ENCODE peak calls at places on chromosome 9, in ten cellular contexts. One of them, this sample, is unnamed.
A peak's percentile ranks its signal among the peaks of the same experiment; 100 is the strongest.

GRCh38 chr9:106307670-106308069 is 555.3 kb upstream of the ZNF462 start:
- DNase-seq in left ventricle myocardium inferior: no peak
- DNase-seq in B cell: no peak
- DNase-seq in SK-N-SH: no peak
- DNase-seq in lower leg skin: no peak
- DNase-seq in choroid plexus epithelial cell: no peak
- DNase-seq in AG09309: no peak
- DNase-seq in natural killer cell: no peak
- DNase-seq in GM13976: no peak
- DNase-seq in Calu3: no peak
- DNase-seq in this sample: no peak

GRCh38 chr9:101478906-101479305 is 43.3 kb upstream of the ALDOB start:
- DNase-seq in left ventricle myocardium inferior: no peak
- DNase-seq in B cell: no peak
- DNase-seq in SK-N-SH: no peak
- DNase-seq in lower leg skin: peak; percentile 37
- DNase-seq in choroid plexus epithelial cell: no peak
- DNase-seq in AG09309: no peak
- DNase-seq in natural killer cell: no peak
- DNase-seq in GM13976: no peak
- DNase-seq in Calu3: no peak
- DNase-seq in this sample: no peak

GRCh38 chr9:34377402-34377741 is 674 bp upstream of the MYORG start:
- DNase-seq in left ventricle myocardium inferior: no peak
- DNase-seq in B cell: peak; percentile 10
- DNase-seq in SK-N-SH: peak; percentile 40
- DNase-seq in lower leg skin: no peak
- DNase-seq in choroid plexus epithelial cell: peak; percentile 14
- DNase-seq in AG09309: no peak
- DNase-seq in natural killer cell: no peak
- DNase-seq in GM13976: no peak
- DNase-seq in Calu3: peak; percentile 17
- DNase-seq in this sample: no peak

GRCh38 chr9:87766697-87767096 is 40.8 kb downstream of the CTSL start:
- DNase-seq in left ventricle myocardium inferior: no peak
- DNase-seq in B cell: no peak
- DNase-seq in SK-N-SH: no peak
- DNase-seq in lower leg skin: no peak
- DNase-seq in choroid plexus epithelial cell: no peak
- DNase-seq in AG09309: no peak
- DNase-seq in natural killer cell: no peak
- DNase-seq in GM13976: no peak
- DNase-seq in Calu3: peak; percentile 71
- DNase-seq in this sample: no peak

GRCh38 chr9:134768332-134769083 is 112.1 kb upstream of the FCN2 start:
- DNase-seq in left ventricle myocardium inferior: peak; percentile 63
- DNase-seq in B cell: no peak
- DNase-seq in SK-N-SH: no peak
- DNase-seq in lower leg skin: no peak
- DNase-seq in choroid plexus epithelial cell: no peak
- DNase-seq in AG09309: no peak
- DNase-seq in natural killer cell: no peak
- DNase-seq in GM13976: no peak
- DNase-seq in Calu3: no peak
- DNase-seq in this sample: no peak

GRCh38 chr9:79127661-79128060 is 444.1 kb upstream of the TLE4 start:
- DNase-seq in left ventricle myocardium inferior: no peak
- DNase-seq in B cell: no peak
- DNase-seq in SK-N-SH: no peak
- DNase-seq in lower leg skin: no peak
- DNase-seq in choroid plexus epithelial cell: no peak
- DNase-seq in AG09309: peak; percentile 63
- DNase-seq in natural killer cell: no peak
- DNase-seq in GM13976: no peak
- DNase-seq in Calu3: no peak
- DNase-seq in this sample: no peak

GRCh38 chr9:89367281-89367680 is 49.0 kb downstream of the SECISBP2 start:
- DNase-seq in left ventricle myocardium inferior: no peak
- DNase-seq in B cell: no peak
- DNase-seq in SK-N-SH: no peak
- DNase-seq in lower leg skin: no peak
- DNase-seq in choroid plexus epithelial cell: no peak
- DNase-seq in AG09309: no peak
- DNase-seq in natural killer cell: no peak
- DNase-seq in GM13976: no peak
- DNase-seq in Calu3: no peak
- DNase-seq in this sample: no peak

GRCh38 chr9:77707696-77708095 is 59.6 kb upstream of the GNA14 start:
- DNase-seq in left ventricle myocardium inferior: peak; percentile 51
- DNase-seq in B cell: no peak
- DNase-seq in SK-N-SH: no peak
- DNase-seq in lower leg skin: peak; percentile 85
- DNase-seq in choroid plexus epithelial cell: peak; percentile 99
- DNase-seq in AG09309: peak; percentile 95
- DNase-seq in natural killer cell: no peak
- DNase-seq in GM13976: no peak
- DNase-seq in Calu3: peak; percentile 64
- DNase-seq in this sample: no peak

GRCh38 chr9:135584371-135584770 is 22.8 kb downstream of the PAEP start:
- DNase-seq in left ventricle myocardium inferior: no peak
- DNase-seq in B cell: no peak
- DNase-seq in SK-N-SH: no peak
- DNase-seq in lower leg skin: no peak
- DNase-seq in choroid plexus epithelial cell: no peak
- DNase-seq in AG09309: no peak
- DNase-seq in natural killer cell: no peak
- DNase-seq in GM13976: peak; percentile 26
- DNase-seq in Calu3: no peak
- DNase-seq in this sample: peak; percentile 13

GRCh38 chr9:34547960-34548603 is 25.3 kb upstream of the ENHO start:
- DNase-seq in left ventricle myocardium inferior: peak; percentile 70
- DNase-seq in B cell: peak; percentile 59
- DNase-seq in SK-N-SH: peak; percentile 93
- DNase-seq in lower leg skin: peak; percentile 52
- DNase-seq in choroid plexus epithelial cell: peak; percentile 71
- DNase-seq in AG09309: peak; percentile 8
- DNase-seq in natural killer cell: no peak
- DNase-seq in GM13976: peak; percentile 77
- DNase-seq in Calu3: peak; percentile 71
- DNase-seq in this sample: peak; percentile 55

GRCh38 chr9:76962732-76963131 is 56.7 kb upstream of the FOXB2 start:
- DNase-seq in left ventricle myocardium inferior: no peak
- DNase-seq in B cell: no peak
- DNase-seq in SK-N-SH: no peak
- DNase-seq in lower leg skin: no peak
- DNase-seq in choroid plexus epithelial cell: no peak
- DNase-seq in AG09309: no peak
- DNase-seq in natural killer cell: no peak
- DNase-seq in GM13976: no peak
- DNase-seq in Calu3: no peak
- DNase-seq in this sample: no peak

GRCh38 chr9:124852121-124852828 is 985 bp upstream of the WDR38 start:
- DNase-seq in left ventricle myocardium inferior: peak; percentile 66
- DNase-seq in B cell: peak; percentile 23
- DNase-seq in SK-N-SH: peak; percentile 14
- DNase-seq in lower leg skin: no peak
- DNase-seq in choroid plexus epithelial cell: no peak
- DNase-seq in AG09309: no peak
- DNase-seq in natural killer cell: no peak
- DNase-seq in GM13976: no peak
- DNase-seq in Calu3: no peak
- DNase-seq in this sample: no peak

DNA sequence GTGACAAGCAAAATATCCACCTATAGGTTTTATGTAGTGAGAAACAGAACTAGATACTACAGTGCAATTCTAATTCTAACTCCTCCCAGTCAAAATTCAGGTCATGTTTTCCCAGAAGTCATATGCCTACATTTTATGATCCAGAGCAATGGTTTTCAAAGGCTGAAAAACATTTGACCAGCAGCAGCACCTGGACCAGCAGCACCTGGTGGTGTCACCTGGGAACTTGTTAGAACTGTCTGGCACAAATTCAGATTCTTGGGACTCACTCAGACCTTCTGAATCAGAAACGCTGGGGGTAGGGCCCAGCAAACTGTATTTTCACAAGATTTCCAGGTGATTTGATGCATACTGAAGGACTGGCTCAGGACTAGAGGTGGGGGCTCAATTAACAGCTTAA is 367.7 kb upstream of the RFX3 start:
- DNase-seq in left ventricle myocardium inferior: no peak
- DNase-seq in B cell: no peak
- DNase-seq in SK-N-SH: no peak
- DNase-seq in lower leg skin: no peak
- DNase-seq in choroid plexus epithelial cell: no peak
- DNase-seq in AG09309: no peak
- DNase-seq in natural killer cell: no peak
- DNase-seq in GM13976: no peak
- DNase-seq in Calu3: no peak
- DNase-seq in this sample: no peak
- TF ChIP-seq CTCF in left ventricle myocardium inferior: no peak
- TF ChIP-seq CTCF in B cell: no peak
- TF ChIP-seq CTCF in SK-N-SH: no peak
- TF ChIP-seq CTCF in lower leg skin: no peak
- TF ChIP-seq CTCF in choroid plexus epithelial cell: no peak
- TF ChIP-seq CTCF in AG09309: no peak
- TF ChIP-seq CTCF in natural killer cell: no peak
- TF ChIP-seq CTCF in GM13976: no peak
- TF ChIP-seq CTCF in Calu3: no peak
- TF ChIP-seq CTCF in this sample: no peak

DNA sequence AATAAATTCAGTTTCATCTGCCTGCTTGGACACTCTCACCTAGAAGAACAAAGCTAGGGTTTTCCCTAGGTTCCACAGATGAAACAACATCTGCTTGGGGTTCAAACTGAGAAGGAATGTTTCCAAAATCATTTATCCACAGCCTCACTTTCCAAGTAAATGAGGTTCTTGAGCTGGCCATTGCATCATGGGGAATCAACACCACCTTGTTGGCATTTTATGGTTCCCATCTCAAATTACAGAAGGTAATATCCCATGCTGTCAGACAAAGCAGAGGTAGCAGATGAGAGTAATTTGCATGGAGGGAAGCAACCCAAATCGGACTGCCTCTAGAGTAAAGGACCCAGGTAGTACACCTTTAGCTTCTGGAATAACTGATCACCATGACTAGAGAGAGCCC is 10.5 kb upstream of the NR4A3 start:
- DNase-seq in left ventricle myocardium inferior: no peak
- DNase-seq in B cell: no peak
- DNase-seq in SK-N-SH: no peak
- DNase-seq in lower leg skin: no peak
- DNase-seq in choroid plexus epithelial cell: no peak
- DNase-seq in AG09309: no peak
- DNase-seq in natural killer cell: no peak
- DNase-seq in GM13976: no peak
- DNase-seq in Calu3: no peak
- DNase-seq in this sample: no peak
- TF ChIP-seq CTCF in left ventricle myocardium inferior: no peak
- TF ChIP-seq CTCF in B cell: no peak
- TF ChIP-seq CTCF in SK-N-SH: no peak
- TF ChIP-seq CTCF in lower leg skin: no peak
- TF ChIP-seq CTCF in choroid plexus epithelial cell: no peak
- TF ChIP-seq CTCF in AG09309: no peak
- TF ChIP-seq CTCF in natural killer cell: no peak
- TF ChIP-seq CTCF in GM13976: no peak
- TF ChIP-seq CTCF in Calu3: no peak
- TF ChIP-seq CTCF in this sample: no peak

GRCh38 chr9:2663486-2663885 is 41.9 kb downstream of the VLDLR start:
- DNase-seq in left ventricle myocardium inferior: peak; percentile 16
- DNase-seq in B cell: no peak
- DNase-seq in SK-N-SH: no peak
- DNase-seq in lower leg skin: no peak
- DNase-seq in choroid plexus epithelial cell: no peak
- DNase-seq in AG09309: no peak
- DNase-seq in natural killer cell: no peak
- DNase-seq in GM13976: no peak
- DNase-seq in Calu3: no peak
- DNase-seq in this sample: no peak

GRCh38 chr9:2666569-2666968 is 45.0 kb downstream of the VLDLR start:
- DNase-seq in left ventricle myocardium inferior: no peak
- DNase-seq in B cell: no peak
- DNase-seq in SK-N-SH: no peak
- DNase-seq in lower leg skin: no peak
- DNase-seq in choroid plexus epithelial cell: no peak
- DNase-seq in AG09309: no peak
- DNase-seq in natural killer cell: no peak
- DNase-seq in GM13976: no peak
- DNase-seq in Calu3: no peak
- DNase-seq in this sample: no peak

GRCh38 chr9:2664675-2665065 is 43.1 kb downstream of the VLDLR start:
- DNase-seq in left ventricle myocardium inferior: no peak
- DNase-seq in B cell: no peak
- DNase-seq in SK-N-SH: no peak
- DNase-seq in lower leg skin: no peak
- DNase-seq in choroid plexus epithelial cell: no peak
- DNase-seq in AG09309: no peak
- DNase-seq in natural killer cell: no peak
- DNase-seq in GM13976: no peak
- DNase-seq in Calu3: no peak
- DNase-seq in this sample: no peak

GRCh38 chr9:2663886-2664674 is 42.5 kb downstream of the VLDLR start:
- DNase-seq in left ventricle myocardium inferior: no peak
- DNase-seq in B cell: no peak
- DNase-seq in SK-N-SH: no peak
- DNase-seq in lower leg skin: no peak
- DNase-seq in choroid plexus epithelial cell: no peak
- DNase-seq in AG09309: no peak
- DNase-seq in natural killer cell: no peak
- DNase-seq in GM13976: no peak
- DNase-seq in Calu3: no peak
- DNase-seq in this sample: no peak

DNA sequence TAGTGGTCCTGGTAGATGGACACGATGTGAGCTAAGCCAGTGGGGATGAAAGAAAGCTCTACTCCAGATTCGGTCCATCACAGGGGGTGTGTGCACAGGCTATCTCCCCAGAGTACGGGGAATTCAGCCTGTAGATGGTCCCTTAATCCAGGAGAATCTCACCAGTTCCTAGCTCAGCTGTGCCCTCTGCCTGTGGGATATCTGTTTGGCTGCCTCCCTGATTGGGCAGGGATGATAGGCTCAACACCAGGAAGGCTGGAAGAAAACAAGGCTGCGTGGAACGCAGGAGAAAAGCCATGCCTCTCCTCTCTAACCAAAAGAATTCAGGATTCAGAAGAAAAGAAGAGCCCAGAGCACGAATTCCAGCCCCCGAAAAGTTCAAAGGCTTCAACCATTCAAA is 40.9 kb downstream of the VLDLR start:
- DNase-seq in left ventricle myocardium inferior: no peak
- DNase-seq in B cell: no peak
- DNase-seq in SK-N-SH: peak; percentile 13
- DNase-seq in lower leg skin: no peak
- DNase-seq in choroid plexus epithelial cell: peak; percentile 14
- DNase-seq in AG09309: no peak
- DNase-seq in natural killer cell: no peak
- DNase-seq in GM13976: no peak
- DNase-seq in Calu3: peak; percentile 4
- DNase-seq in this sample: no peak
- TF ChIP-seq CTCF in left ventricle myocardium inferior: no peak
- TF ChIP-seq CTCF in B cell: no peak
- TF ChIP-seq CTCF in SK-N-SH: peak; percentile 24
- TF ChIP-seq CTCF in lower leg skin: no peak
- TF ChIP-seq CTCF in choroid plexus epithelial cell: peak; percentile 33
- TF ChIP-seq CTCF in AG09309: no peak
- TF ChIP-seq CTCF in natural killer cell: no peak
- TF ChIP-seq CTCF in GM13976: no peak
- TF ChIP-seq CTCF in Calu3: no peak
- TF ChIP-seq CTCF in this sample: no peak

GRCh38 chr9:37390759-37391158 is 31.7 kb upstream of the GRHPR start:
- DNase-seq in left ventricle myocardium inferior: no peak
- DNase-seq in B cell: peak; percentile 57
- DNase-seq in SK-N-SH: no peak
- DNase-seq in lower leg skin: no peak
- DNase-seq in choroid plexus epithelial cell: peak; percentile 29
- DNase-seq in AG09309: no peak
- DNase-seq in natural killer cell: no peak
- DNase-seq in GM13976: peak; percentile 86
- DNase-seq in Calu3: no peak
- DNase-seq in this sample: no peak
- TF ChIP-seq CTCF in left ventricle myocardium inferior: peak; percentile 27
- TF ChIP-seq CTCF in B cell: peak; percentile 58
- TF ChIP-seq CTCF in SK-N-SH: peak; percentile 31
- TF ChIP-seq CTCF in lower leg skin: no peak
- TF ChIP-seq CTCF in choroid plexus epithelial cell: peak; percentile 58
- TF ChIP-seq CTCF in AG09309: peak; percentile 19
- TF ChIP-seq CTCF in natural killer cell: no peak
- TF ChIP-seq CTCF in GM13976: peak; percentile 72
- TF ChIP-seq CTCF in Calu3: no peak
- TF ChIP-seq CTCF in this sample: no peak

This sample was measured in mesothelial cell of epicardium.